ENCODE peak calls at places on chromosomes 16 and 17, in nine cellular contexts. T is GDM1; D is SHP77; B is GM03348; I is effector CD8-positive, alpha-beta T cell; G is CD4-positive, alpha-beta T cell; A is NCI-H1694; V is fibroblast of lung; U is heart left ventricle. P is an unnamed sample.

GRCh38 chr17:43468746-43469544 is 14.8 kb upstream of the DHX8 start:
- DNase-seq in I (no peak), A (peak; percentile 75), V (peak; percentile 92), D (no peak), B (peak; percentile 79), T (no peak), U (no peak), G (no peak), P (no peak)

GRCh38 chr17:83129676-83130075 is 50.3 kb downstream of the METRNL start:
- DNase-seq in U (no peak), T (no peak), V (no peak), A (no peak), D (no peak), G (no peak), I (no peak), B (no peak), P (no peak)

GRCh38 chr16:85958731-85959130 is 59.8 kb downstream of the IRF8 start:
- DNase-seq in U (no peak), A (no peak), I (no peak), B (no peak), D (no peak), V (no peak), T (no peak), G (no peak), P (no peak)

GRCh38 chr17:66549312-66549705 is 246.9 kb downstream of the PRKCA start:
- DNase-seq in I (no peak), A (no peak), B (peak; percentile 64), V (no peak), T (no peak), D (no peak), G (no peak), U (no peak), P (no peak)

GRCh38 chr16:76483510-76483909 is 206.3 kb downstream of the CNTNAP4 start:
- DNase-seq in G (no peak), D (no peak), U (no peak), B (no peak), V (no peak), I (no peak), T (no peak), A (no peak), P (no peak)

GRCh38 chr16:48583075-48584065 is 26.6 kb downstream of the N4BP1 start:
- DNase-seq in I (no peak), T (no peak), U (no peak), D (no peak), G (no peak), A (no peak), B (peak; percentile 24), V (no peak), P (no peak)

GRCh38 chr16:49491111-49491670 is 117.6 kb downstream of the C16orf78 start:
- DNase-seq in V (no peak), G (no peak), D (no peak), I (no peak), T (no peak), A (peak; percentile 33), U (no peak), B (no peak), P (no peak)

GRCh38 chr17:14664511-14664910 is 363.6 kb downstream of the HS3ST3B1 start:
- DNase-seq in D (no peak), B (no peak), V (no peak), U (no peak), G (no peak), A (no peak), T (no peak), I (no peak), P (no peak)

GRCh38 chr17:73645050-73645871 is 1.0 kb upstream of the SDK2 start:
- DNase-seq in A (no peak), B (peak; percentile 63), G (no peak), T (peak; percentile 32), I (no peak), U (peak; percentile 65), D (peak; percentile 41), V (peak; percentile 26), P (peak; percentile 75)

GRCh38 chr17:19384723-19385391 is 2.1 kb downstream of the MFAP4 start:
- DNase-seq in A (peak; percentile 97), G (no peak), D (no peak), U (peak; percentile 94), V (peak; percentile 99), I (no peak), T (no peak), B (peak; percentile 86), P (peak; percentile 94)

GRCh38 chr16:89360760-89361435 is 129.5 kb downstream of the ANKRD11 start:
- DNase-seq in B (no peak), T (peak; percentile 84), I (peak; percentile 44), D (no peak), G (peak; percentile 63), U (no peak), V (no peak), A (no peak), P (no peak)

GRCh38 chr16:46763147-46763546 is 15.0 kb upstream of the MYLK3 start:
- DNase-seq in T (no peak), V (no peak), D (peak; percentile 68), A (no peak), I (no peak), B (no peak), G (no peak), U (peak; percentile 93), P (peak; percentile 90)

GRCh38 chr17:74176546-74177001 is 26.9 kb upstream of the RPL38 start:
- DNase-seq in A (peak; percentile 95), G (no peak), U (peak; percentile 51), B (peak; percentile 85), D (peak; percentile 85), T (no peak), V (peak; percentile 67), I (no peak), P (peak; percentile 60)

GRCh38 chr17:40538019-40538935 is 27.0 kb downstream of the CCR7 start:
- DNase-seq in T (peak; percentile 46), U (peak; percentile 89), D (no peak), A (no peak), I (no peak), V (no peak), G (no peak), B (no peak), P (peak; percentile 88)

GRCh38 chr16:3577302-3577752 is at the start of gene NLRC3:
- DNase-seq in V (no peak), B (no peak), U (no peak), I (no peak), G (peak; percentile 37), T (peak; percentile 74), D (no peak), A (no peak), P (no peak)

GRCh38 chr16:49352923-49353322 is 20.7 kb upstream of the C16orf78 start:
- DNase-seq in G (no peak), D (no peak), A (no peak), B (no peak), U (no peak), V (no peak), T (no peak), I (no peak), P (no peak)

GRCh38 chr16:24838554-24839266 is 7.1 kb upstream of the SLC5A11 start:
- DNase-seq in A (no peak), I (no peak), U (no peak), T (peak; percentile 6), V (peak; percentile 63), D (no peak), B (peak; percentile 71), G (no peak), P (no peak)

GRCh38 chr17:18258356-18259038 is at the start of gene FLII:
- DNase-seq in V (peak; percentile 43), G (peak; percentile 30), A (no peak), U (peak; percentile 64), D (peak; percentile 56), B (peak; percentile 93), T (no peak), I (peak; percentile 30), P (peak; percentile 81)

GRCh38 chr16:67549936-67550335 is 12.4 kb upstream of the CTCF start:
- DNase-seq in U (peak; percentile 24), V (no peak), D (no peak), G (no peak), B (no peak), T (no peak), I (no peak), A (no peak), P (no peak)

GRCh38 chr17:75238684-75239191 is 22.7 kb downstream of the GGA3 start:
- DNase-seq in T (peak; percentile 41), A (peak; percentile 3), G (peak; percentile 47), D (peak; percentile 60), V (peak; percentile 72), B (peak; percentile 87), U (peak; percentile 60), I (peak; percentile 27), P (peak; percentile 60)

GRCh38 chr17:58413684-58414083 is 3.6 kb downstream of the RNF43 start:
- DNase-seq in G (no peak), A (no peak), T (no peak), V (no peak), D (no peak), I (no peak), B (no peak), U (no peak), P (no peak)

GRCh38 chr17:3796110-3796821 is 4.7 kb downstream of the ITGAE start:
- DNase-seq in A (no peak), D (no peak), B (no peak), V (no peak), G (peak; percentile 51), I (peak; percentile 15), T (no peak), U (no peak), P (no peak)

GRCh38 chr17:8807070-8807550 is 7.9 kb upstream of the MFSD6L start:
- DNase-seq in T (no peak), A (no peak), B (no peak), V (no peak), I (no peak), U (no peak), G (no peak), D (no peak), P (no peak)

GRCh38 chr17:81519284-81520020 is 6.9 kb upstream of the ACTG1 start:
- DNase-seq in D (no peak), V (no peak), T (no peak), U (peak; percentile 30), A (no peak), I (peak; percentile 58), B (no peak), G (peak; percentile 68), P (peak; percentile 57)

GRCh38 chr16:71357681-71358080 is 842 bp upstream of the CALB2 start:
- DNase-seq in B (no peak), U (no peak), A (no peak), T (no peak), G (no peak), V (no peak), I (no peak), D (peak; percentile 43), P (no peak)

GRCh38 chr16:57022445-57022844 is 33.1 kb downstream of the NLRC5 start:
- DNase-seq in V (no peak), G (no peak), D (no peak), A (no peak), I (no peak), T (no peak), U (no peak), B (no peak), P (no peak)

GRCh38 chr16:878071-878784 is 77.7 kb upstream of the GNG13 start:
- DNase-seq in U (no peak), I (no peak), B (no peak), V (no peak), A (no peak), G (peak; percentile 8), D (no peak), T (no peak), P (peak; percentile 18)

GRCh38 chr16:17802566-17802965 is 331.8 kb upstream of the XYLT1 start:
- DNase-seq in B (no peak), U (no peak), I (no peak), D (no peak), V (peak; percentile 54), G (no peak), T (no peak), A (no peak), P (no peak)

GRCh38 chr17:80832266-80832676 is 159.4 kb upstream of the CHMP6 start:
- DNase-seq in V (peak; percentile 70), T (no peak), A (peak; percentile 43), I (no peak), G (no peak), B (peak; percentile 86), D (peak; percentile 77), U (peak; percentile 48), P (no peak)

GRCh38 chr17:45962221-45962972 is 36.7 kb upstream of the STH start:
- DNase-seq in D (no peak), B (no peak), U (no peak), G (no peak), T (no peak), A (no peak), I (no peak), V (no peak), P (no peak)

GRCh38 chr17:80284631-80285030 is 24.0 kb downstream of the RNF213 start:
- DNase-seq in A (no peak), G (no peak), D (peak; percentile 21), U (no peak), V (no peak), I (no peak), T (no peak), B (no peak), P (peak; percentile 13)

P was measured in left ventricle myocardium superior.